ENCODE peak calls at places on chromosomes 12 and 14, in nine cellular contexts. G is astrocyte, E is heart left ventricle, O is prostate gland, Z is endodermal cell, F is A673, P is caudate nucleus, R is WERI-Rb-1, B is lower lobe of right lung. W is an unnamed sample.

GRCh38 chr14:102795060-102795925 is 18.0 kb downstream of the TRAF3 start:
- DNase-seq in G (peak; percentile 96), E (peak; percentile 70), O (peak; percentile 63), Z (no peak), F (peak; percentile 91), P (no peak), R (no peak), B (peak; percentile 68), W (peak; percentile 83)

GRCh38 chr12:57046947-57047890 is 2.7 kb downstream of the MYO1A start:
- DNase-seq in G (no peak), E (no peak), O (no peak), Z (peak; percentile 36), F (no peak), P (no peak), R (no peak), B (no peak), W (no peak)

GRCh38 chr14:94570440-94570839 is 9.2 kb downstream of the SERPINA4 start:
- DNase-seq in G (no peak), E (no peak), O (no peak), Z (no peak), F (no peak), P (no peak), R (no peak), B (no peak), W (no peak)

GRCh38 chr14:100015251-100015655 is 50.0 kb upstream of the EVL start:
- DNase-seq in G (no peak), E (no peak), O (no peak), Z (no peak), F (no peak), P (no peak), R (no peak), B (no peak), W (no peak)

GRCh38 chr14:102185360-102185759 is 45.7 kb downstream of the WDR20 start:
- DNase-seq in G (no peak), E (no peak), O (no peak), Z (no peak), F (no peak), P (no peak), R (no peak), B (no peak), W (no peak)

GRCh38 chr12:131599214-131600159 is 111.4 kb upstream of the SFSWAP start:
- DNase-seq in G (no peak), E (no peak), O (no peak), Z (no peak), F (no peak), P (no peak), R (no peak), B (no peak), W (no peak)

GRCh38 chr12:116186482-116187157 is 90.9 kb downstream of the MED13L start:
- DNase-seq in G (no peak), E (no peak), O (no peak), Z (no peak), F (peak; percentile 58), P (no peak), R (no peak), B (no peak), W (no peak)

GRCh38 chr14:22549981-22550670 is 38.9 kb downstream of the DAD1 start:
- DNase-seq in G (peak; percentile 74), E (no peak), O (no peak), Z (no peak), F (peak; percentile 97), P (no peak), R (no peak), B (no peak), W (peak; percentile 78)

GRCh38 chr12:57896437-57897201 is 44.7 kb upstream of the ATP23 start:
- DNase-seq in G (peak; percentile 54), E (peak; percentile 90), O (peak; percentile 67), Z (peak; percentile 92), F (peak; percentile 86), P (peak; percentile 57), R (peak; percentile 78), B (peak; percentile 78), W (no peak)

GRCh38 chr14:24913746-24914145 is 136.2 kb downstream of the STXBP6 start:
- DNase-seq in G (no peak), E (no peak), O (no peak), Z (no peak), F (no peak), P (no peak), R (no peak), B (no peak), W (no peak)

GRCh38 chr12:70180140-70180539 is 63.1 kb upstream of the CNOT2 start:
- DNase-seq in G (no peak), E (no peak), O (no peak), Z (no peak), F (peak; percentile 25), P (no peak), R (no peak), B (no peak), W (no peak)

GRCh38 chr12:3303410-3304136 is 187.4 kb upstream of the PRMT8 start:
- DNase-seq in G (no peak), E (no peak), O (no peak), Z (peak; percentile 90), F (no peak), P (no peak), R (no peak), B (no peak), W (peak; percentile 64)

GRCh38 chr14:43735926-43736325 is 771.2 kb downstream of the FSCB start:
- DNase-seq in G (no peak), E (no peak), O (no peak), Z (no peak), F (no peak), P (no peak), R (no peak), B (no peak), W (no peak)
- H3K27ac ChIP-seq in G (no peak overlapping the region), E (no peak overlapping the region), O (no peak overlapping the region), Z (no peak overlapping the region), F (no peak overlapping the region), P (no peak overlapping the region), R (no peak overlapping the region), B (no peak overlapping the region), W (no peak overlapping the region)

GRCh38 chr14:69077841-69078240 is 75.1 kb downstream of the DCAF5 start:
- DNase-seq in G (peak; percentile 95), E (no peak), O (no peak), Z (no peak), F (peak; percentile 28), P (no peak), R (no peak), B (no peak), W (peak; percentile 93)
- H3K27ac ChIP-seq in G (peak overlapping the region; percentile 99), E (no peak overlapping the region), O (peak overlapping the region; percentile 64), Z (no peak overlapping the region), F (peak overlapping the region; percentile 43), P (no peak overlapping the region), R (no peak overlapping the region), B (peak overlapping the region; percentile 67), W (peak overlapping the region; percentile 94)

GRCh38 chr12:47881041-47881440 is 23.8 kb downstream of the VDR start:
- DNase-seq in G (no peak), E (no peak), O (no peak), Z (no peak), F (no peak), P (no peak), R (no peak), B (no peak), W (no peak)

GRCh38 chr12:47881826-47882427 is 22.9 kb downstream of the VDR start:
- DNase-seq in G (peak; percentile 98), E (no peak), O (no peak), Z (no peak), F (no peak), P (no peak), R (no peak), B (no peak), W (peak; percentile 60)

GRCh38 chr12:47883663-47884195 is 21.1 kb downstream of the VDR start:
- DNase-seq in G (no peak), E (no peak), O (no peak), Z (no peak), F (no peak), P (no peak), R (no peak), B (no peak), W (no peak)

GRCh38 chr12:47884501-47884900 is 20.3 kb downstream of the VDR start:
- DNase-seq in G (no peak), E (no peak), O (no peak), Z (no peak), F (no peak), P (no peak), R (no peak), B (no peak), W (no peak)

DNA sequence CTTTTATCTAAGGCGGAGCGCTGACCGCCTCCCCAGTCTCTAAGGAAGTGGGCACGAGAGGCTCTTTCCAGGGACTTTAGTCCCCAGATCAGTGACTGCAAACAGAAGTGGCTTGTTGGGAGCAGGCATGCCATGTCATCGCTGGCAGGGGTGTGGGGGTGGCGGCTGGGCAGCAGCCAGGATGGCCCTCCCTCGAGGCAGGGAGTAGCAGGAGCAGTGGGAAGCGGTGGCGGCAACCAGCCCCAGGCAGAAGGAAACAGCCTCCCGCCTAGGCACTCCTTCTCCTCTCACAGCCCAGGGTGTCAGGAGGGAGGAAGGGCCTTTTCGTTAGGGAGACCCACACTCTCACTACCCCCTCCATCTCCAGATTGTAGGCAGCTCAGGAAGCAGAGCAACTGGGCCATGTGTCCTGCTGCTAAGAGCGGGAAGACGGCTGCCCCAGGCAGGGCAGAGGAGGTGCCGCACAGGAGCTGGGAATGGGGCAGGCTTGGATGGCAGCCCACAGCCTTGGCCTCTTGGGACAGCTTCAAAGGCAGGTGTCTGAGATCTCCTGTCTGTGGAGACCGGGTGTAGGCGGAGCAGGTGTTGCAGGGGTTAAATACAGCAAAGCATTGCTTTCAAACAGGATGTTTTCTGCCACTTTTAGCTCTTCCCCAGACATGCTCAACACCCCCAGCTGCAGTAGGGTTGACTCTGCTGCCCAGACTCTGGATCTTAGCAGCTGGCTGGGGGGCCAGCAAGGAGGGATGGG is 21.8 kb downstream of the VDR start:
- DNase-seq in G (no peak), E (peak; percentile 34), O (no peak), Z (no peak), F (no peak), P (no peak), R (no peak), B (peak; percentile 75), W (no peak)
- H3K27ac ChIP-seq in G (no peak overlapping the region), E (no peak overlapping the region), O (no peak overlapping the region), Z (no peak overlapping the region), F (no peak overlapping the region), P (no peak overlapping the region), R (no peak overlapping the region), B (peak overlapping the region; percentile 11), W (no peak overlapping the region)

GRCh38 chr12:120215766-120216735 is 15.1 kb upstream of the RPLP0 start:
- DNase-seq in G (no peak), E (no peak), O (no peak), Z (no peak), F (no peak), P (no peak), R (no peak), B (no peak), W (no peak)

GRCh38 chr12:120221576-120221900 is 20.6 kb upstream of the RPLP0 start:
- DNase-seq in G (no peak), E (no peak), O (no peak), Z (no peak), F (no peak), P (no peak), R (no peak), B (no peak), W (no peak)

GRCh38 chr12:120220838-120221575 is 20.1 kb upstream of the RPLP0 start:
- DNase-seq in G (no peak), E (no peak), O (no peak), Z (no peak), F (no peak), P (no peak), R (no peak), B (no peak), W (no peak)

GRCh38 chr12:120216742-120217595 is 16.1 kb upstream of the RPLP0 start:
- DNase-seq in G (no peak), E (no peak), O (no peak), Z (no peak), F (no peak), P (no peak), R (no peak), B (no peak), W (no peak)

GRCh38 chr12:120218680-120219606 is 18.0 kb upstream of the RPLP0 start:
- DNase-seq in G (no peak), E (no peak), O (no peak), Z (no peak), F (no peak), P (no peak), R (no peak), B (no peak), W (no peak)
- H3K27ac ChIP-seq in G (no peak overlapping the region), E (no peak overlapping the region), O (no peak overlapping the region), Z (no peak overlapping the region), F (no peak overlapping the region), P (no peak overlapping the region), R (no peak overlapping the region), B (no peak overlapping the region), W (no peak overlapping the region)

W was measured in PC-3.